ENCODE peak calls at places on chromosome 18, in six cellular contexts. Z, Y, L, H, W and N are unnamed samples.

GRCh38 chr18:79515944-79516351 is 120.2 kb downstream of the NFATC1 start:
- DNase-seq in Z (no peak), L (no peak), H (no peak), Y (no peak), W (no peak), N (peak; percentile 67)

GRCh38 chr18:29457316-29457715 is 1280.4 kb upstream of the CDH2 start:
- DNase-seq in L (no peak), H (no peak), W (no peak), Z (no peak), Y (no peak), N (no peak)

GRCh38 chr18:12046751-12047335 is 46.8 kb upstream of the ANKRD62 start:
- DNase-seq in Y (no peak), W (no peak), H (no peak), Z (no peak), L (no peak), N (no peak)

GRCh38 chr18:3444954-3445353 is 5.0 kb upstream of the TGIF1 start:
- DNase-seq in H (no peak), Y (no peak), L (no peak), Z (no peak), W (no peak), N (no peak)

GRCh38 chr18:45836242-45837215 is 11.1 kb downstream of the SIGLEC15 start:
- DNase-seq in Y (no peak), W (no peak), H (no peak), L (peak; percentile 33), Z (no peak), N (peak; percentile 63)

GRCh38 chr18:13229021-13229671 is 10.6 kb downstream of the LDLRAD4 start:
- DNase-seq in H (no peak), Y (no peak), L (no peak), W (no peak), Z (no peak), N (no peak)

GRCh38 chr18:33802955-33803354 is 224.9 kb downstream of the ASXL3 start:
- DNase-seq in Y (no peak), H (peak; percentile 72), Z (no peak), W (peak; percentile 84), L (no peak), N (no peak)

GRCh38 chr18:31740180-31740579 is 20.5 kb downstream of the SLC25A52 start:
- DNase-seq in W (peak; percentile 49), H (no peak), L (no peak), Z (no peak), Y (no peak), N (no peak)

GRCh38 chr18:51195602-51196115 is 1.8 kb downstream of the MEX3C start:
- DNase-seq in Y (no peak), H (peak; percentile 29), Z (peak; percentile 61), L (peak; percentile 60), W (peak; percentile 15), N (no peak)

GRCh38 chr18:51196116-51196810 is 1.2 kb downstream of the MEX3C start:
- DNase-seq in L (peak; percentile 15), H (peak; percentile 53), W (peak; percentile 48), Y (peak; percentile 67), Z (peak; percentile 48), N (peak; percentile 93)

GRCh38 chr18:51195086-51195601 is 2.3 kb downstream of the MEX3C start:
- DNase-seq in H (no peak), Z (no peak), W (no peak), L (peak; percentile 49), Y (no peak), N (no peak)

GRCh38 chr18:51197661-51198424 is at the start of gene MEX3C:
- DNase-seq in Z (peak; percentile 98), W (peak; percentile 99), H (peak; percentile 100), L (peak; percentile 99), Y (peak; percentile 99), N (peak; percentile 99)

DNA sequence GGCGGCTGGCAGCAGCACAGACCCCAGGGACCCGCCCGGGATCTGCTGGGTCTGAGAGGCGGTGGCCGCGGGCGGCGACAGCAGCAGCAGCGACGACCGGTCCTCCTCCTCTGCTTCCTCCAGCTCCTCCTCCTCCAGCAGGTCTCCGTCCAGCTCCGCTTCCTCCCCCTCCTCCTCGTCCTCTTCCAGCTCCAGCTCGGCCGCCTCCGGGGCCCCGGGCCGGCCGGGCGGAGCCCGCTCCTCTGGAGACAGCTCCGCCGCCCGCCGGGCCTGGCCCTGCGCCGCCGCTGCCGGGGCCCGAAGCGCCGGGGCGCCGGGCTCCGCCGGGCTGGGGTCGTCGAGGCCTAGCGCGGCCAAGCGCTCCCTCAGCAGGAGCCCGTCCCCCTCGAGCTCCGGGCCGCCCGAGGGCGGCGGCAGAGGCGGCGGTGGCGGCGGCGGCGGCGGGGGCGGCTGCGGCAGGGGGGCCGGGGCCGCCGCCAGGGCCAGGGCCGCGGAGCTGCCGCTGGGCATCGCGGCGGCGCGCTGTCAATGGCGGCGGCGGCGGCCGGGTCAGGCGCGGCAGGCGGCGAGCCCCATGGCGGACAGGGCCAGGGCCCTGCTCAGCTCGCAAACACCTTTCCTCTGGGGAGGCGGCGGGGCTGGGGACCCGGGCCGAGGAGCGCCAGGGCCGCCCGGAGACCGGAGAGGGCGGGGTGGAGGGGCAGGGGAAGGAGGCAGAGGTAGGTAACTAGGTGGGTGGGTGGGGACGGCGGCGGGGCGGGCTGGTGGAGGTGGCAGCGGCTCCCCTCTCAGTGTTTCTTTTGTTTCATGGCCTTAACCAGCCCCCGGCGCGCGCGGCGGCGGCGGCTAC is 445 bp downstream of the MEX3C start:
- DNase-seq in H (peak; percentile 64), Z (peak; percentile 76), L (peak; percentile 51), W (peak; percentile 68), Y (peak; percentile 69), N (peak; percentile 94)
- TF ChIP-seq POLR2A in H (peak; percentile 46), Z (peak; percentile 17), L (peak; percentile 79), W (peak; percentile 38), Y (peak; percentile 31), N (peak; percentile 83)

GRCh38 chr18:21612125-21613100 is at the start of gene SNRPD1:
- DNase-seq in L (peak; percentile 90), Z (peak; percentile 95), W (peak; percentile 84), Y (peak; percentile 90), H (peak; percentile 91), N (peak; percentile 98)
- TF ChIP-seq POLR2A in L (peak; percentile 92), Z (peak; percentile 83), W (peak; percentile 75), Y (peak; percentile 41), H (peak; percentile 65), N (no peak)

GRCh38 chr18:36828157-36828629 is 609 bp downstream of the TPGS2 start:
- DNase-seq in W (peak; percentile 49), L (peak; percentile 55), H (peak; percentile 34), Z (peak; percentile 56), Y (no peak), N (no peak)

GRCh38 chr18:36830141-36830495 is 1.2 kb downstream of the KIAA1328 start:
- DNase-seq in Y (no peak), Z (no peak), W (no peak), H (no peak), L (no peak), N (no peak)

GRCh38 chr18:36829362-36830140 is 624 bp downstream of the KIAA1328 start:
- DNase-seq in W (no peak), H (no peak), L (peak; percentile 19), Y (no peak), Z (no peak), N (no peak)

GRCh38 chr18:36831139-36831538 is 2.2 kb downstream of the KIAA1328 start:
- DNase-seq in L (peak; percentile 63), H (no peak), Y (no peak), Z (no peak), W (no peak), N (no peak)

GRCh38 chr18:36828630-36829361 is at the start of the genes KIAA1328 and TPGS2:
- DNase-seq in W (peak; percentile 76), H (peak; percentile 87), L (peak; percentile 81), Z (peak; percentile 94), Y (peak; percentile 86), N (peak; percentile 97)
- TF ChIP-seq POLR2A in W (peak; percentile 82), H (peak; percentile 64), L (peak; percentile 69), Z (peak; percentile 44), Y (peak; percentile 59), N (peak; percentile 12)

GRCh38 chr18:49021076-49021432 is 70.3 kb upstream of the SMAD7 start:
- DNase-seq in W (no peak), H (no peak), L (no peak), Z (no peak), Y (no peak), N (peak; percentile 66)

GRCh38 chr18:49023938-49024341 is 73.2 kb upstream of the SMAD7 start:
- DNase-seq in W (no peak), Y (no peak), H (no peak), L (no peak), Z (no peak), N (peak; percentile 79)

GRCh38 chr18:49023281-49023937 is 72.6 kb upstream of the SMAD7 start:
- DNase-seq in Z (no peak), Y (no peak), L (no peak), W (no peak), H (peak; percentile 6), N (peak; percentile 82)

GRCh38 chr18:49021433-49022129 is 70.8 kb upstream of the SMAD7 start:
- DNase-seq in Z (peak; percentile 71), H (peak; percentile 89), W (peak; percentile 92), Y (no peak), L (peak; percentile 33), N (peak; percentile 83)

DNA sequence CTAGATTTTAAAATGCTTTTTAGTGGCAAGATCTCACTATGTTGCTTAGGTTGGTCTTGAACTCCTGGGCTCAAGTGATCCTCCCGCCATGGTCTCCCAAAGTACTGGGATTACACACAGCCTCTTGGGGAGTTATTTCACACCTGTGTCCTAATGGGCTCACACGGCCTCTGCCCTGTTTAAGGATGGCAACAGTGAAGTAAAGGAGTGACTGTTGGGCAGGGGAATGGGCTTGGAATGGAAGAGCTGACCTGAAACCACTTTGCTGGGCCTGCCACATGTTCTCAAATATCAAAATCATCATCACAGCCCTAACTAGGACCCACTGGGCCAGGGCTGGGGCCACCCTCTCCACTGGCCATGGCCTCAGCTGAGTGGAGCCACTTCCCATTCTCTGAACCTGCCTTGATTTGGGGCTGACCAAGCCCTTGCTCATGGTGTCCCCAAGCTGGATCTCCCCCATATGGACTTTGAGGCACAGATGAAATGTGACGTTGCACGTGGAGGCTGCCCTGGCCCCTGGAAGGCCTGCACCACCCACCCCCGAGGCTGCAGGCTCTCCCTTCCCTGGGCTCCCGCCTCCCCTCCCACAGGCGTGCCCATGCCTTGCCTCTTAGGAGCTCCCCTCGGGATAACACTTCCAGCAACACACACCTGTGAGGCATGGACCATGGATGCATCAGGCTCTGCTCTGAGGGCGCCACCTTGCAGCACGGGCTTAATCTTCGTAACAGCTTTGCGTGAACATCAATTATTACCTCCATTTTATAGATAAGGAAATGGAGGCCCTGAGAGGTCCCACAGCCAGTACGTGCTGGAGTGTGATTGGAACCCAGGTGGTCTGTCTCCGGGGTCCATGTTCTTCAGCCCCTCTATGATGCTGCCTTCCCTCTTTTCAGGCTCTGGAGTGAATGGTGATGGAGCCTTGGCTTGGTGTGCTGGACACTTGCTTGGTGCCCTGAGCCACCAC is 71.8 kb upstream of the SMAD7 start:
- DNase-seq in Z (no peak), W (no peak), L (no peak), H (peak; percentile 7), Y (no peak), N (peak; percentile 68)
- TF ChIP-seq POLR2A in Z (no peak), W (no peak), L (no peak), H (no peak), Y (no peak), N (no peak)

DNA sequence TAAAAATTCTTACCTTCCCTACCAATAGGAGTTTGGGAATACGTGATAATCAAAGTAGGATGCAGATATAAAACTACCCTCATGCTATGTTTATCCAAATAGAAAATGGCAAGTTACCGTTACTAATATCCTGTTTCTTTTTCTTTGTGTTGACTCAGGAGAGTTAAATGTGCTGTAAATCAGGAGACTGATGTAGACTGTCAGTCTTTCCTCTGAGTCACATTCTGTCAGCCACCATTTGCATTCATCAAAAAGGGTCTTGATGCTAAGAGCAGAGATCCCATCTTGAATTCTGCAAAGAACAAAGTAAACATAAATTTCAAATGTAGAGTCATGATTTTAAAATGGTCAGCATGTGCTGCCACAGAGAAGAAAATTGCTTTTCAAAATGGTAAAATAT is 712.8 kb downstream of the SOCS6 start:
- DNase-seq in Y (no peak), L (no peak), H (no peak), Z (no peak), W (no peak), N (no peak)
- TF ChIP-seq POLR2A in Y (no peak), L (no peak), H (no peak), Z (no peak), W (no peak), N (no peak)